ENCODE peak calls at places on chromosomes 12 and 14, in six cellular contexts. B, O, I, K, H and G are unnamed samples.

GRCh38 chr12:29769162-29769820 is 14.5 kb downstream of the TMTC1 start:
- DNase-seq in B (peak), O (no peak), I (no peak), K (no peak), H (peak), G (peak)

GRCh38 chr14:90419200-90419599 is 22.4 kb downstream of the CALM1 start:
- DNase-seq in B (peak), O (peak), I (no peak), K (peak), H (peak), G (peak)

GRCh38 chr14:21192875-21193535 is 37.1 kb upstream of the OR5AU1 start:
- DNase-seq in B (no peak), O (no peak), I (no peak), K (no peak), H (no peak), G (no peak)

GRCh38 chr14:80781968-80782367 is 159.6 kb downstream of the CEP128 start:
- DNase-seq in B (peak), O (no peak), I (no peak), K (no peak), H (no peak), G (peak)

GRCh38 chr14:105473033-105473676 is 1.5 kb upstream of the CRIP2 start:
- DNase-seq in B (no peak), O (no peak), I (no peak), K (no peak), H (no peak), G (no peak)

GRCh38 chr14:38107216-38107631 is 100.5 kb upstream of the SSTR1 start:
- DNase-seq in B (no peak), O (no peak), I (no peak), K (no peak), H (no peak), G (no peak)

GRCh38 chr12:46908236-46908935 is 82.6 kb upstream of the SLC38A4 start:
- DNase-seq in B (peak), O (peak), I (no peak), K (no peak), H (no peak), G (peak)

GRCh38 chr14:61620130-61620946 is 75.0 kb upstream of the HIF1A start:
- DNase-seq in B (peak), O (no peak), I (no peak), K (no peak), H (peak), G (peak)

GRCh38 chr14:68526420-68527105 is 266.3 kb downstream of the ZFP36L1 start:
- DNase-seq in B (peak), O (no peak), I (peak), K (no peak), H (no peak), G (no peak)

GRCh38 chr12:42686514-42687172 is 97.1 kb upstream of the PRICKLE1 start:
- DNase-seq in B (peak), O (no peak), I (no peak), K (no peak), H (no peak), G (no peak)

GRCh38 chr14:74491952-74492351 is 1.2 kb downstream of the NPC2 start:
- DNase-seq in B (peak), O (no peak), I (peak), K (no peak), H (no peak), G (peak)

GRCh38 chr12:102063066-102063465 is 1.3 kb upstream of the WASHC3 start:
- DNase-seq in B (peak), O (no peak), I (peak), K (no peak), H (no peak), G (no peak)

GRCh38 chr12:62517887-62518286 is 51.3 kb downstream of the MON2 start:
- DNase-seq in B (no peak), O (no peak), I (no peak), K (no peak), H (no peak), G (no peak)

GRCh38 chr12:95836185-95836609 is 22.6 kb upstream of the SNRPF start:
- DNase-seq in B (peak), O (no peak), I (no peak), K (no peak), H (no peak), G (peak)

GRCh38 chr12:74537126-74537706 is 419 bp upstream of the ATXN7L3B start:
- DNase-seq in B (peak), O (no peak), I (peak), K (no peak), H (no peak), G (no peak)

GRCh38 chr14:92254786-92255185 is 68.2 kb upstream of the SLC24A4 start:
- DNase-seq in B (peak), O (peak), I (no peak), K (peak), H (no peak), G (peak)

GRCh38 chr12:58787021-58787760 is 133.1 kb downstream of the LRIG3 start:
- DNase-seq in B (peak), O (no peak), I (peak), K (no peak), H (no peak), G (peak)

GRCh38 chr12:122123051-122123760 is 44.6 kb downstream of the MLXIP start:
- DNase-seq in B (peak), O (peak), I (peak), K (no peak), H (no peak), G (peak)

GRCh38 chr12:50780016-50780415 is 16.1 kb downstream of the ATF1 start:
- DNase-seq in B (no peak), O (no peak), I (no peak), K (no peak), H (no peak), G (no peak)

DNA sequence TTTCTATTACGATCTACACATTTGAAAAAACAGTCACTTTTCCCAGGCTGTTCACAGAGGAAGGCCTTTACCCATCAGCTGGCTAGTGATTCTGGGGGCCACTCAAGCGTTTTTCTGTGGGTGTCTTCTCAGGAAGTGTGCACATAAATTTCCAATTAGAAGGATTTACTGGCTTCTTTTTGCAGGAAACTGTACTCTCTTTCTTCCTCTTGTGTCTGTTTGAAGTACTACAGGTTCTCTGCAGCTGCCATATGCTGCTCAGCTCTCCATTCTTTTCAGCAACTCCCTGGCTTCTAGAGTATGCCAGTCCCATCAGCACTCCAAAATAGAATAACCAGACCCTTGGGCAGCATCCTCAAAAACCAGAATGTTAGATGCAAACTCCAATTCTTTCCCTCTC is 110.4 kb upstream of the NAV3 start:
- DNase-seq in B (no peak), O (no peak), I (no peak), K (no peak), H (no peak), G (no peak)
- TF ChIP-seq CTCF in B (no peak), O (no peak), I (no peak), K (no peak), H (peak), G (no peak)

DNA sequence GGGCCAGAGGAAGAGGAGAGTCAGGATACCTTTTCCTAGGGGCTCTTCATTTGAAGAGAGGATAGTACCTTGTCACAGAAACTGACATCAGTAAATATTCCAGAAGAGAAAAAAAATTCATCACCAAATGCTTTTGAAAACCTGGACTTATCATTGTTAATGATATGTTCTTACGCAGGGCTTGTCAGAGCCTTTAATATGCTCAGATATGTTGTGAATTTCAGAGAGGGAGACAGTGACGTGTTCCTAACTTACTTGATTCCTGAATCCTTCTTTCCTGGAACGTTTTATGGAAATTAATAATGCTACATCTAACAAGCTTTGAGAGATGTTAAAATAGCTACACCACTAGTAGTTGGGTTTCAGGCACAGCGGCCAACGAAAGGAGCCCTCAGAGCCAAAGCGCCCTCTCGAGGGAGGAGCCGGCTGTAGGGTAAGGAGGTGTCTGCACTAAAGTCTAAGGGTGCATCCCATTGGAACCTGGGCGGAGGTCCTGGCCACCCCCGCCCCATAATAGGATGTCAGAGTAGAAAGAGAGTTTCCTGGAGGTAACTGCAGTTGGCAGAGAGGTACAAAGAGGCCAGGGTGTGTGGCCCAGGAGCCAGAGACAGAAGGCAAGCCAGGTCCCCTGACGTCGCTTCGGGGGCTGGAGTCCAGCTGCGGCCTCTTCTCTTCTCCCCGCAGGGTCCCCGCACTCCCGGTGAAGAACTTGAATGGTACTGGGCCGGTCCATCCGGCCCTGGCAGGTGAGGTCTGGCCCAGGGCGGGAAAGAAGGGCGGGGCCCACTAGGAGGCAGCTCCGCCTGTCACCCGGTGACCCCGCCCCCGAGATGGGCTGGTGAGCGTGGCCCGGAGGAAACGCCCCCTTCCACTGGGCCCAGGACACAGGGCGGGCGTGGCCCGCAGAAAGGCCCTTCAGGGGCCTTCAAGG is 36.2 kb downstream of the DTX1 start:
- DNase-seq in B (peak), O (peak), I (peak), K (peak), H (no peak), G (no peak)
- H3K4me3 ChIP-seq in B (no peak), O (no peak), I (no peak), K (no peak), H (no peak), G (no peak)

DNA sequence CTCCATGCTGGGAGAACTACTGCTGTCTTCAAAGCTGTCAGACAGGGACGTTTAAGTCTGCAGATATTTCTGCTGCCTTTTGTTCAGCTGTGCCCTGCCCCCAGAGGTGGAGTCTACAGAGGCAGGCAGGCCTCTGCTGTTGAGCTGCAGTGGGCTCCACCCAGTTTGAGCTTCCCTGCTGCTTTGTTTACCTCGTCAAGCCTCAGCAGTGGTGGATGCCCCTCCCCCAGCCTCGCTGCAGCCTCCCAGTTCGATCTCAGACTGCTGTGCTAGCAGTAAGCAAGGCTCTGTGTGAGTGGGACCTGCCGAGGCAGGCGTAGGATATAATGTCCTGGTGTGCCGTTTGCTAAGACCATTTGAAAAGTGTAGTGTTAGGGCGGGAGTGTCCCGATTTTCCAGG is 31.4 kb upstream of the RFX4 start:
- DNase-seq in B (no peak), O (no peak), I (no peak), K (no peak), H (no peak), G (no peak)
- TF ChIP-seq CTCF in B (no peak), O (no peak), I (no peak), K (no peak), H (no peak), G (no peak)

GRCh38 chr12:53051058-53051880 is 1.4 kb downstream of the TNS2 start:
- DNase-seq in B (peak), O (peak), I (peak), K (peak), H (no peak), G (no peak)

GRCh38 chr12:53048780-53049401 is 974 bp upstream of the TNS2 start:
- DNase-seq in B (peak), O (peak), I (no peak), K (peak), H (no peak), G (peak)

GRCh38 chr12:53050426-53051057 is 677 bp downstream of the TNS2 start:
- DNase-seq in B (no peak), O (peak), I (no peak), K (no peak), H (no peak), G (peak)

GRCh38 chr12:53048033-53048779 is 1.7 kb upstream of the TNS2 start:
- DNase-seq in B (peak), O (peak), I (no peak), K (peak), H (no peak), G (no peak)

GRCh38 chr12:53049582-53050318 is at the start of gene TNS2:
- DNase-seq in B (peak), O (peak), I (no peak), K (peak), H (no peak), G (no peak)
- H3K4me3 ChIP-seq in B (peak), O (peak), I (no peak), K (no peak), H (peak), G (peak)

GRCh38 chr12:104296718-104297117 is 6.8 kb upstream of the EID3 start:
- DNase-seq in B (no peak), O (no peak), I (no peak), K (no peak), H (no peak), G (no peak)

GRCh38 chr12:104295954-104296353 is 7.6 kb upstream of the EID3 start:
- DNase-seq in B (no peak), O (no peak), I (no peak), K (no peak), H (no peak), G (no peak)

GRCh38 chr12:104297477-104298113 is 5.9 kb upstream of the EID3 start:
- DNase-seq in B (no peak), O (no peak), I (no peak), K (no peak), H (no peak), G (no peak)

GRCh38 chr12:104292872-104293794 is 10.4 kb upstream of the EID3 start:
- DNase-seq in B (peak), O (no peak), I (no peak), K (no peak), H (no peak), G (no peak)

GRCh38 chr12:104294845-104295674 is 8.5 kb upstream of the EID3 start:
- DNase-seq in B (no peak), O (no peak), I (no peak), K (no peak), H (no peak), G (no peak)
- TF ChIP-seq CTCF in B (no peak), O (no peak), I (no peak), K (no peak), H (no peak), G (no peak)

GRCh38 chr12:129607756-129608155 is 296.1 kb downstream of the TMEM132D start:
- DNase-seq in B (no peak), O (no peak), I (no peak), K (no peak), H (no peak), G (peak)
- H3K4me3 ChIP-seq in B (no peak), O (no peak), I (no peak), K (no peak), H (no peak), G (no peak)

DNA sequence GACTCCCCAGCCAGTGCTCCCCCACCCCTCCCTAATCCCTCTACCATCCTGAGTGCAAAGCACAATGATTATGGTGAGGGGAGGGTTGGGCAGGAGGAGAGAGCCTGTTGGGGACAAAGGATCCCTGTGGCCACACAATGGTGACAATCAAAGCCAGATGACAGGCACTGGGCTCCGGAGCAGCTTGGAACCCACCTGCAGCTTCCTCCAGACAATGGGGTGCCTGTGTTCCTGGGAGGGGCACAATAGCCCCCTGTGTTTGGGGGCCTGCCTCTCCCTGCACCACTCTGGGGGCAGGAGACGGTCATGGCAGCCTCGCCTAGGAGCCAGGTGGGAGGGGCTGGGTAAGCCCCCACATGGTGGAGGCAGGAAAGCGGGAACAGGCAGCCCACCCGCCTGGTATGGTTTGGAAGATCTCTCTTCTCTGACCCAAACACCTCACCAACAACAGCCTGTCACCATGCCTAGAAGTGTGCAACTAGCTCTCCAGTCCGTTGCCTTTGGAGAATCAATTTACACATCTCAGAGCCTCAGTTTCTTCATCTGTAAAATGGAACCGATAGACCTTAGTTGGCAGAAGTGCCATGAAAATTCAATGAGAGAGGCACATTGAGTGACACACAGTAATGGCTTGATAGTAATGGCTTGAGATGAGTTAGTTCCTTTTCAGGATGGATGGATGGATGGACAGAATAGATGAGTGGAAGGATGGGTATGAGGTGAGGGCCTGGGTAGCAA is 53.0 kb downstream of the MVK start:
- DNase-seq in B (no peak), O (no peak), I (no peak), K (no peak), H (no peak), G (no peak)
- TF ChIP-seq CTCF in B (no peak), O (no peak), I (no peak), K (no peak), H (no peak), G (no peak)

DNA sequence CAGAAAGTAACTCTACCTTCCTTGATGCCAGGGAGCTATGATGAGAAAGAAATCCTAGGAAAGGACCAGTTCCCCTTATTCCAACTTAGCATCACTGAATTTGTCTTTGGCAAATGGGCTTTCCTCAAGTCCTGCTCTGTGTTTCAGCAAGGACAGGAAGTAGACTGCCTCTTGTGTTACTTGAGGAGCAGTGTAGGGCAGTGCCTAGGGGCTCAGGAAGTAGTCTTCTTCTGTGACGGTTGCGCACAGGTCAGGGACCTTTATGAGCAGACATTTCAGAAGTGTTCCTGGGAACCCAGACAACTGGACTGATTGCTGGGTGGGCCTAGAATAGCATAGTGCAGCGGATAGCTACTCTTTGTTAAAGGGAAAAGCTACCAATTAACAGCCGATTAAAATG is 2.7 kb downstream of the LGALS3 start:
- DNase-seq in B (no peak), O (peak), I (peak), K (no peak), H (no peak), G (no peak)
- H3K4me3 ChIP-seq in B (peak), O (peak), I (no peak), K (no peak), H (no peak), G (no peak)

DNA sequence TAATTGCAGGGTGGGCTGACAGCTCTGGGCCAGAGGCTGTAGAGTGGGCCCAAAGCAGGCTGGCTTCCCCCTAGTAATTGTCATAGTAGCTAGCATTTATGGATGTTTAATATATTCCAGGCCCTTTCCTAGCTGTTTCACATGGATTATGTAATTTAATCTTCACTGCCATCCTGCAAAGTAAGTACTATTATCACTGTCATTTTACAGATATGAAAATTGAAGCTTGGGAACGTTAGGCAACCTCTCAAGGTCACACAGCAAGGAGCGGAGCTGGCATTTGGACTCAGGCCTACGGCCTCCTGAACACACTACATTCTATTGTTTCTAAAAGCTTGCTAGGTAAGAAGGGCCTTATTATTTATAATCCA is 79.7 kb downstream of the DYRK2 start:
- DNase-seq in B (no peak), O (no peak), I (no peak), K (no peak), H (no peak), G (no peak)
- TF ChIP-seq CTCF in B (no peak), O (no peak), I (no peak), K (no peak), H (no peak), G (no peak)